ENCODE peak calls at places on chromosomes 4 and X, in four cellular contexts. Q is IMR-90, K is neuronal stem cell, T is mesendoderm. I is an unnamed sample.

GRCh38 chrX:132411310-132411977 is 77.4 kb downstream of the MBNL3 start:
- DNase-seq in Q (no peak), K (no peak), T (no peak), I (no peak)

GRCh38 chr4:184357783-184358182 is 116.6 kb downstream of the IRF2 start:
- DNase-seq in Q (no peak), K (no peak), T (no peak), I (no peak)

GRCh38 chr4:105963461-105964400 is 68.5 kb downstream of the NPNT start:
- DNase-seq in Q (no peak), K (no peak), T (no peak), I (peak; percentile 18)

GRCh38 chrX:147119088-147119487 is 304.5 kb upstream of the CXorf51A start:
- DNase-seq in Q (no peak), K (no peak), T (no peak), I (no peak)

GRCh38 chr4:53855886-53856260 is 208.5 kb downstream of the CHIC2 start:
- DNase-seq in Q (peak; percentile 91), K (no peak), T (no peak), I (no peak)

GRCh38 chr4:89469930-89470375 is 162.4 kb upstream of the GPRIN3 start:
- DNase-seq in Q (peak; percentile 98), K (no peak), T (no peak), I (peak; percentile 92)

GRCh38 chr4:29309050-29309449 is 1411.1 kb upstream of the PCDH7 start:
- DNase-seq in Q (peak; percentile 81), K (no peak), T (no peak), I (peak; percentile 33)

GRCh38 chr4:138290803-138291202 is 48.7 kb upstream of the SLC7A11 start:
- DNase-seq in Q (no peak), K (no peak), T (no peak), I (peak; percentile 18)

GRCh38 chrX:124388562-124388961 is 42.2 kb downstream of the SH2D1A start:
- DNase-seq in Q (peak; percentile 49), K (peak; percentile 32), T (peak; percentile 35), I (peak; percentile 32)

GRCh38 chrX:40108959-40109287 is 11.2 kb upstream of the BCOR start:
- DNase-seq in Q (peak; percentile 76), K (no peak), T (peak; percentile 64), I (peak; percentile 85)

GRCh38 chrX:153494541-153495361 is at the start of gene BGN:
- DNase-seq in Q (peak; percentile 44), K (no peak), T (peak; percentile 67), I (peak; percentile 42)

GRCh38 chr4:152973614-152974200 is 37.6 kb downstream of the FHDC1 start:
- DNase-seq in Q (no peak), K (no peak), T (no peak), I (no peak)

GRCh38 chr4:152972821-152973613 is 36.9 kb downstream of the FHDC1 start:
- DNase-seq in Q (peak; percentile 92), K (no peak), T (peak; percentile 66), I (peak; percentile 45)

GRCh38 chr4:152968806-152969394 is 32.8 kb downstream of the FHDC1 start:
- DNase-seq in Q (peak; percentile 39), K (no peak), T (no peak), I (no peak)

GRCh38 chr4:152970102-152970820 is 34.1 kb downstream of the FHDC1 start:
- DNase-seq in Q (peak; percentile 47), K (no peak), T (no peak), I (no peak)

GRCh38 chr4:152971053-152971452 is 34.9 kb downstream of the FHDC1 start:
- DNase-seq in Q (no peak), K (no peak), T (no peak), I (no peak)
- H3K18ac ChIP-seq in Q (no peak overlapping the region), K (no peak overlapping the region), T (no peak overlapping the region), I (no peak overlapping the region)

GRCh38 chrX:110178179-110178865 is 139.6 kb downstream of the AMMECR1 start:
- DNase-seq in Q (no peak), K (no peak), T (no peak), I (no peak)

GRCh38 chrX:110180928-110181310 is 137.0 kb downstream of the AMMECR1 start:
- DNase-seq in Q (peak; percentile 36), K (no peak), T (no peak), I (peak; percentile 76)

GRCh38 chrX:110182362-110182761 is 135.5 kb downstream of the AMMECR1 start:
- DNase-seq in Q (peak; percentile 43), K (no peak), T (no peak), I (peak; percentile 49)

GRCh38 chrX:110181459-110182137 is 136.3 kb downstream of the AMMECR1 start:
- DNase-seq in Q (no peak), K (no peak), T (no peak), I (no peak)

GRCh38 chrX:110180176-110180927 is 137.5 kb downstream of the AMMECR1 start:
- DNase-seq in Q (peak; percentile 84), K (no peak), T (peak; percentile 27), I (peak; percentile 75)
- H3K18ac ChIP-seq in Q (no peak overlapping the region), K (no peak overlapping the region), T (no peak overlapping the region), I (peak overlapping the region; percentile 73)

DNA sequence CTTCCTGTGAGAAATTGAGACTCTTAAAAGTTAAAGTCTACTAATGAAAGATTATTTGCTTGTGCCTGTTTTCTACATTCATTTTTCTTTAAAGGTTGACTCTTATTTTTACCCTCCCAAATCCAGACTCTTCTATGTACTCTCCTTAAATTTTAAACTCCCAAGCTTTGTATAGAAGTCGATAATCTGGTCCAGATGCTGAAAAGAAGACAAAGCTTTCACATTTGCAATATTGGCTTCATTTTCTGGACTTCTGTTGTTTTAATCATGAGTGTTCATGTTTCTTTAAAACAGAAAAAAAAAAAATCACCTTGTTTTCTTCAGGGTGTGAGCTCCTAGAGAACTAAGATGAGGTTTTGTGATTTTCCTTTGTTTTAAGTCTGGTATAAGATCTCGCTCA is 53.2 kb upstream of the TBC1D14 start:
- DNase-seq in Q (no peak), K (no peak), T (no peak), I (no peak)
- H3K18ac ChIP-seq in Q (peak overlapping the region; percentile 40), K (no peak overlapping the region), T (no peak overlapping the region), I (no peak overlapping the region)

DNA sequence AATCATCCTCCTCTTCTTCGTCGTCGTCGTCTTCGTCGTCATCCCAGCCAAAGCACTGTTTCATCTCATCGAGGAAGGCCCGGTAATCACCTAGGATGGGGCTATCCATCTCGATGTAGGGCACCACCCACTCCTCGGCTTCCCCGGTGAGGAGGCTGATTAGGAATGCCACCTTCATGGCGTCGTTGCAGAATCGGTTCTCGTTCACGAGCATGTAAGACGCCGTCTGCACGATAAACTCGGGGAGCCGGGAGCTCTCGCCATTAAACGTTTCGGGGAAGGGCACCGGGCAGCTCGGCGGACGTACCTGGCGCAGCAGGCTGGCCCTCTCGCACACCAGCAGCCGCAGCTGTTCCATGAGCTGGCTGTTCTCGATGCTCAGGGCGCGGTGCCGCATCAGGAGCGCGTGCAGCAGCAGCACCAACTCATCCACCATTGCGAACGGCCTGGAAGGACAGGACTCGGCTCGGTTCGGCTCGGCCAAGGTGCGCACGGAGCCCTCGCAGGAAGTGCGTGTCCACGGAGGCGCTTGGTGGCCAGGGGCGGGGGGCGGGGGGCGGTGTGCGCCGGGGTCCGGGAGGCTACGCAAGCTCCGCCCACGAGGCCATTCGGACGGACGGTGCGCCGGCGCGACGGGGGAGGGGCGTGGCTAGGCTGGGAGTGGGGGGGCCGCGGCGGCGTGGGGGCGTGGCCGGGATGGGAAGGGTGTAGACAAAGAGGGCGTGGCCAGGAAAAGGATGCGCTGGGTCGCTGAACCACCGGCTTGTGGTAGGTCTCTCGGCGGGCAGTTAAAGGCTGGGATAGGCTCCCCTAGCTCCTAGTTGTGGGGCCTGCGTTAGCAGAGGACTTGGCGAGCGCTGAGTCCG is at the start of gene LDOC1:
- DNase-seq in Q (peak; percentile 71), K (peak; percentile 79), T (peak; percentile 90), I (peak; percentile 76)
- H3K18ac ChIP-seq in Q (peak within 1 kb of the TSS; percentile 84), K (peak within 1 kb of the TSS; percentile 81), T (no peak within 1 kb of the TSS), I (peak within 1 kb of the TSS; percentile 98)

DNA sequence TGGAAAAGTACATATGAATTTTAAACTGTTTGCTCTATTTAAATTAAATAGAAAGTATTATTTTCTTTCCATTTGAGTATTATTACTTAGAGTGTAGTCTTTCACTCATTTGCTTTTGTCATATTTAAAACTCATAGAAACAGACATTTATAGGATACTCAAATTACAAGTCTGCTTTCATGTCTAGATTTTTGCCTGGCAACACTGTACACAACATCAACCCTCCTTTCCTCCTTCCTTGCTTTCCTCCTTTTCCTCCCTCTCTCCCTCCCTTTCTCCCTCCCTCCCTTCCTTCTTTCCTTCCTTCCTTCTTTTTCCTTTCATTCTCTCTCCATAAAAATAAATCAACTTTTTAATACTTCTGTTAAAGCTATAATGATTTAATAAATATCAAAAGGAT is 2361.2 kb downstream of the ARAP2 start:
- DNase-seq in Q (no peak), K (no peak), T (no peak), I (no peak)
- H3K18ac ChIP-seq in Q (no peak overlapping the region), K (no peak overlapping the region), T (no peak overlapping the region), I (no peak overlapping the region)

I was measured in mesenchymal stem cell.